ENCODE peak calls at places on chromosomes 4 and X, in five cellular contexts. H is A549; M is cardiac muscle cell; G is CD4-positive, CD25-positive, alpha-beta regulatory T cell; Y is effector memory CD4-positive, alpha-beta T cell. U is an unnamed sample. For H3K4me1, the result is how much of the 10 kb centered on the place peaks cover.

GRCh38 chrX:39636481-39636880 is 461.3 kb downstream of the BCOR start:
- DNase-seq in G (no peak), M (no peak), Y (no peak), H (no peak), U (no peak)

GRCh38 chr4:33649015-33649414 is 2595.3 kb downstream of the ARAP2 start:
- DNase-seq in H (no peak), Y (no peak), M (peak), G (no peak), U (no peak)

GRCh38 chr4:92359481-92359880 is 55.7 kb downstream of the GRID2 start:
- DNase-seq in Y (no peak), H (no peak), M (no peak), G (no peak), U (no peak)

GRCh38 chr4:125353131-125353530 is 38.4 kb downstream of the FAT4 start:
- DNase-seq in Y (no peak), G (no peak), H (no peak), M (no peak), U (no peak)

GRCh38 chr4:41214158-41215146 is at the start of gene APBB2:
- DNase-seq in M (peak), Y (no peak), H (peak), G (no peak), U (peak)

GRCh38 chr4:123600426-123600825 is 203.8 kb downstream of the SPRY1 start:
- DNase-seq in H (no peak), M (no peak), G (no peak), Y (no peak), U (no peak)

GRCh38 chrX:154328646-154329045 is 33.1 kb downstream of the TKTL1 start:
- DNase-seq in G (no peak), M (no peak), H (no peak), Y (no peak), U (no peak)

GRCh38 chr4:121900132-121900983 is 30.1 kb upstream of the BBS7 start:
- DNase-seq in H (peak), G (peak), Y (no peak), M (peak), U (no peak)

GRCh38 chrX:81957900-81958545 is 756.1 kb downstream of the SH3BGRL start:
- DNase-seq in Y (no peak), G (no peak), H (peak), M (peak), U (no peak)

GRCh38 chr4:752196-752861 is 46.7 kb downstream of the PCGF3 start:
- DNase-seq in H (no peak), M (no peak), G (no peak), Y (no peak), U (no peak)

GRCh38 chr4:35986537-35986936 is 257.8 kb downstream of the ARAP2 start:
- DNase-seq in H (no peak), M (no peak), Y (no peak), G (no peak), U (no peak)

GRCh38 chr4:185221912-185222311 is 12.5 kb downstream of the SNX25 start:
- DNase-seq in G (no peak), Y (no peak), M (no peak), H (no peak), U (no peak)

GRCh38 chr4:90769251-90769650 is 642.1 kb downstream of the CCSER1 start:
- DNase-seq in Y (no peak), G (no peak), H (no peak), M (no peak), U (no peak)

GRCh38 chr4:2364654-2365053 is 53.8 kb downstream of the ZFYVE28 start:
- DNase-seq in G (peak), Y (peak), M (no peak), H (no peak), U (no peak)

GRCh38 chrX:153572601-153573000 is 26.3 kb downstream of the CCNQ start:
- DNase-seq in H (no peak), M (no peak), Y (no peak), G (no peak), U (no peak)

GRCh38 chrX:25851141-25851540 is 287.0 kb upstream of the MAGEB18 start:
- DNase-seq in Y (no peak), G (no peak), H (no peak), M (no peak), U (no peak)

GRCh38 chrX:6026980-6027379 is 201.7 kb downstream of the NLGN4X start:
- DNase-seq in Y (no peak), M (no peak), G (no peak), H (no peak), U (no peak)

DNA sequence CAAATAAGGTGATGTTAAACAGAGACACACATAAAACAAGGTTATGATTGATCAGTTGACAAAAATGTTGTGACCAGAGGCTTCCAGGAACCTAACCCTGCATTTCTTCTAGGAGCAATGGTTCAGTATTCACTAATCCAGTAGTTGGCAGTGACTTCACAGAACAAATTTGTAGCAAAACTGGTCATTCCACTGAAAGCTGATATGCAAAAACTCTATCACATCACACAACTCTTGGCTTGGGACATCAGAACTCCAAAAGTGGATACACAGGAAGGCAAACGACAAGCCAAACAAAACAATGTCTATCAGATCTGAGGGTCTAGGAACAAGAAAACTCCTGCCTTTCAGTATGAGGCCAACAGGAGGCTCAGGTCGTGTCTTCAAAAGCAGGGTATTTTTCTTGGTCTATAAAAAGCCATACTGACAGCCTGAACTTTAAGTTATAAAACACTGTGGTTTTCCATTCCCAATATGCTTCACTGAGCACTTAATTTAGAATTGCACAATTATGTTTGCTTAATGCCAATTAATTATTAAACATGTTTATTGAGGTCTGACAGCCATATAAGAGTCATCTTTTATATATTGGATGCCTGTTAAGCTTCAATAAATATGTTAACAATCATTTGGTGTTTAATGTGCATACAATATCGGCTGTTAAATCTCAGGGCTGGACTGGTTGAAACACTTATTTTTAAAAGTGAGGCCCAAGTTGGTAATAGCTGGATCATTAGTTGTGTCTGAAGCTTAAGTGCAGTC is 45.6 kb downstream of the SOD3 start:
- DNase-seq in G (no peak), M (no peak), Y (no peak), H (no peak), U (no peak)
- H3K27ac ChIP-seq in G (no peak), M (no peak), Y (no peak), H (no peak), U (no peak)

GRCh38 chr4:88817740-88818139 is 120.1 kb upstream of the NAP1L5 start:
- DNase-seq in M (no peak), Y (no peak), G (no peak), H (no peak), U (no peak)
- H3K4me1 ChIP-seq in M (under half), Y (under half), G (under half), H (under half), U (under half)

DNA sequence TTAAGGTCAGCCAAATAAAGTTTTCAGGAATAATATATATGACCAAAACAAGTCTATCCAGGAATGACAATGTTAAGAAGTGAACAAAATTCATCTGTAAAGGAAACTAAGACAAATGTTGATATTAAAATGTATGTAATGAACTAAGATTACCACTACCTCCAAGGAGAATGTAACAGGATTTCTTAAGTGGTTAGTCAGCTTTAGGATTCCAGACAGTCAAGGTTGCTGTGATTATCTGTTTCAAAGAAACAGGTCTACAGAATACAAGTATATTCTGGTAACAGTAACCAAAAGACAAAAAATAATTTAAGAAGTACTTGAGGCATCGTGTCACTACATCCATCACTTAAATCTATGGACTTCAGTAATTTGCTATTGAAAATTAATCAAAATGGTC is 172.8 kb downstream of the SCFD2 start:
- DNase-seq in Y (no peak), G (no peak), M (no peak), H (no peak), U (no peak)
- H3K27ac ChIP-seq in Y (no peak), G (no peak), M (no peak), H (no peak), U (no peak)

DNA sequence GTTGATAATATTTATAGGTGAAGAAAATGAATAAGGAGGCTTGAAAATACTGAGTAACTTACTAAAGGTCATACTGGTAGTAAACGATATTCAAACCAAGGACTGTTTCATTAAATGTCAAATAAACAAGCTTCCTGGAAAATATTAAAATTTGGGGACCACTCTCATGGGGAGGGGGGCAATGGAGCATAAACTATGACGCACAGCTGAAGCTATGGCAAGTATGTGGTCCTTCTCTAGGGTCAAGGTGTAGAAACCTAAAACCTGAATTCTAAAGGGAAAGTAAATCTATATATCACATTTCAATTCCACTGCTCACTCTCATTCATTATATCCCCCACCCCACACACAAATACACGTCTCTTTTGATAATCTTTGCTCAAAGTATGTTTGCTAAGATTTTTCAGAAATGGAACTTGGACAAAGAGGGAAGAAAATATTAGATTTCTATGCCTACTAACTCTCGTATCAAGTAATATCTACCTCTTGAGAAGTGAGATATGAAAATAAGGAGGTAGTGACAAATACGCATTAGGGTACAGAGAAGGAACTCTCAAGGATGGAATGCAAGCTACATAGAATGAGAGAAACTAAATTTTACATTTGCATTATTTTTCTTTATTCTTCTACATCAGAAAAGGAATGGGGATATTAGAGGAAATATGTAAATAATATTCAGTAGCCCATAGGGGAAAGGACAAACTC is 84.6 kb downstream of the PDS5A start:
- DNase-seq in Y (no peak), G (no peak), H (no peak), M (no peak), U (no peak)
- H3K4me1 ChIP-seq in Y (under half), G (under half), H (under half), M (under half), U (under half)

DNA sequence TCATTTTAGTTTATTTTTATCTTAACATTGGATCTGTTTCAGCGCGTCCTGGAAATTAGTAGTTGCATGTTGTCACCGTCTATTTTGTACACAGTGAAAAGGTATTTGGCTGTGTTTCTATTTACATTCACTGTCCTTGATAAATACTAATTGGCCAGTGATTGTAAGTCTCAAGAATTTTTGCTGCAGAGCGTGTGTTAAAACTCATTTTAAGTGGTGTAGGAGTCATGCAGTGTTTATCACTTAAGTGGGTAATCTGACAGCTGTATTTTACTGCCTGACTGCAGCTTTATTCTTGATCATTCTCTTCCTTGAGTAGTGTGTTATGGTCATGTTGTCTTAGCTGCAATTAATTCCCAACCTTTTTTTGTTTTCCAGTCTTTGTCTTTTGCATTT is 9.8 kb downstream of the GUCY1A1 start:
- DNase-seq in Y (no peak), M (peak), G (no peak), H (no peak), U (no peak)
- H3K27ac ChIP-seq in Y (no peak), M (peak), G (no peak), H (no peak), U (peak)

GRCh38 chrX:10108288-10108687 is 48.5 kb upstream of the CLCN4 start:
- DNase-seq in Y (no peak), H (no peak), M (no peak), G (no peak), U (no peak)

GRCh38 chrX:10103023-10103422 is 53.8 kb upstream of the CLCN4 start:
- DNase-seq in G (no peak), Y (no peak), H (no peak), M (no peak), U (no peak)

GRCh38 chrX:10106801-10107200 is 50.0 kb upstream of the CLCN4 start:
- DNase-seq in Y (peak), M (no peak), G (peak), H (no peak), U (no peak)

GRCh38 chrX:10102046-10102704 is 54.6 kb upstream of the CLCN4 start:
- DNase-seq in Y (no peak), G (no peak), H (no peak), M (no peak), U (no peak)

GRCh38 chrX:10104958-10105658 is 51.7 kb upstream of the CLCN4 start:
- DNase-seq in G (no peak), Y (no peak), H (no peak), M (no peak), U (no peak)
- H3K4me1 ChIP-seq in G (under half), Y (under half), H (under half), M (under half), U (under half)

GRCh38 chrX:44951572-44952067 is 78.6 kb downstream of the KDM6A start:
- DNase-seq in H (no peak), M (no peak), G (no peak), Y (no peak), U (no peak)
- H3K27ac ChIP-seq in H (no peak), M (peak), G (no peak), Y (no peak), U (no peak)

GRCh38 chr4:152360045-152360410 is 175.9 kb downstream of the FBXW7 start:
- DNase-seq in Y (no peak), M (no peak), H (no peak), G (no peak), U (no peak)

GRCh38 chr4:152363086-152363485 is 172.8 kb downstream of the FBXW7 start:
- DNase-seq in G (no peak), M (no peak), Y (no peak), H (no peak), U (no peak)

GRCh38 chr4:152356428-152357034 is 179.4 kb downstream of the FBXW7 start:
- DNase-seq in G (no peak), M (no peak), Y (no peak), H (no peak), U (no peak)

GRCh38 chr4:152357206-152357605 is 178.7 kb downstream of the FBXW7 start:
- DNase-seq in G (no peak), M (no peak), H (no peak), Y (no peak), U (no peak)

DNA sequence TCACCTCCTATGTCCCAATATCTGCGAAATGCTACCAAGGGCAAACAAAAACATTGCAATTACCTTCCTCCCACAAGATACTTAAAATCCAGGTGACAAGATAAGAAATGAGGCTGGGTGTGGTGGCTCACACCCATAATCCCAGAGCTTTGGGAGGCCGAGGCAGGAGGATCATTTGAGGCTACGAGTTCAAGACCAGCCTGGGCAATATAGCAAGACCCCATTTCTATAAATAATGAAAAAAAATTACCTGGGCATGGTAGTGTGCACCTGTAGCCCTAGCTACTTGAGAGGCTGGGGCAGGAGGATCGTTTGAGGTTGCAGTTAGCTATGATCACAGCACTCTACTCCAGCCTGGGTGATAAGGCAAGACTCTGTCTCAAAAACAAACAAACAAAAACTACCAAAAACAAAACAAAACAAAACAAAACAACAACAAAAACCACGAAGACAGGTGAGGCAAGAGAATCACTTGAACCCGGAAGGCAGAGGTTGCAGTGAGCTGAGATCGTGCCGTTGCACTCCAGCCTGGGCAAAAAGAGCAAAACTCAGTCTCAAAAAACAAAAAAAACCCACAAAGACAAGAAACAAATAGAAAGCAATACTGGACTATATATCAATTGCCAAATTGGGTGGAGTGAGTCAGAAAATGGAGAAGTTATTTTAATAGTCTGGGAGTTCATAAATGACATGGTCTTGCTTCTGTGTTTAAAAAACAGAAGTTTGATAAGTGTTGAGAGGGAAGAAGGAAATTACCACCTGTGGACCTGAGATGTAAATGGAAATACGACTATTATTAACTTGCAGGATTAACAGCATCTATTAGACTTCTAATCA is 176.5 kb downstream of the FBXW7 start:
- DNase-seq in H (no peak), Y (no peak), M (no peak), G (no peak), U (no peak)
- H3K4me1 ChIP-seq in H (under half), Y (under half), M (under half), G (under half), U (under half)

GRCh38 chr4:21946858-21947257 is 1.7 kb downstream of the KCNIP4 start:
- DNase-seq in M (no peak), G (no peak), H (no peak), Y (no peak), U (no peak)

GRCh38 chr4:21947768-21948346 is 715 bp downstream of the KCNIP4 start:
- DNase-seq in M (no peak), H (no peak), G (no peak), Y (no peak), U (no peak)

GRCh38 chr4:21952549-21952948 is 4.0 kb upstream of the KCNIP4 start:
- DNase-seq in M (no peak), H (no peak), Y (no peak), G (no peak), U (no peak)

GRCh38 chr4:21949073-21949457 is 493 bp upstream of the KCNIP4 start:
- DNase-seq in H (no peak), M (peak), G (no peak), Y (no peak), U (no peak)

GRCh38 chr4:21948347-21949072 is at the start of gene KCNIP4:
- DNase-seq in H (no peak), M (peak), Y (no peak), G (no peak), U (no peak)
- H3K27ac ChIP-seq in H (no peak), M (no peak), Y (no peak), G (no peak), U (no peak)

GRCh38 chr4:6346373-6347110 is 76.9 kb downstream of the WFS1 start:
- DNase-seq in M (no peak), Y (no peak), G (no peak), H (no peak), U (no peak)
- H3K4me1 ChIP-seq in M (under half), Y (under half), G (under half), H (under half), U (under half)

U was measured in breast epithelium.